ENCODE peak calls at places on chromosomes 2 and 18, in six cellular contexts. I is AG08395, E is uterus, M is heart left ventricle, H is AML-193, K is iPS-NIHi11. Y is an unnamed sample.

GRCh38 chr2:123720760-123721159 is 304.3 kb upstream of the CNTNAP5 start:
- DNase-seq in I (no peak), E (no peak), M (no peak), H (no peak), K (no peak), Y (no peak)

GRCh38 chr18:39238951-39239350 is 1673.4 kb upstream of the CELF4 start:
- DNase-seq in I (no peak), E (no peak), M (no peak), H (no peak), K (no peak), Y (no peak)

GRCh38 chr2:109020217-109020637 is 31.2 kb upstream of the EDAR start:
- DNase-seq in I (peak; percentile 64), E (no peak), M (no peak), H (no peak), K (peak; percentile 24), Y (no peak)

GRCh38 chr2:216546646-216547403 is 48.2 kb downstream of the RPL37A start:
- DNase-seq in I (peak; percentile 85), E (no peak), M (peak; percentile 27), H (no peak), K (no peak), Y (no peak)

GRCh38 chr18:43049021-43049420 is 66.5 kb downstream of the RIT2 start:
- DNase-seq in I (peak; percentile 4), E (no peak), M (no peak), H (no peak), K (no peak), Y (no peak)

GRCh38 chr2:146481629-146482028 is 1363.2 kb upstream of the ACVR2A start:
- DNase-seq in I (peak; percentile 24), E (no peak), M (no peak), H (no peak), K (no peak), Y (no peak)

GRCh38 chr2:76984359-76984758 is 537.8 kb downstream of the LRRTM4 start:
- DNase-seq in I (no peak), E (no peak), M (no peak), H (no peak), K (no peak), Y (no peak)

GRCh38 chr2:178796079-178796677 is 11.0 kb downstream of the TTN start:
- DNase-seq in I (peak; percentile 40), E (no peak), M (no peak), H (peak; percentile 35), K (peak; percentile 24), Y (no peak)

GRCh38 chr18:12033643-12034025 is 52.3 kb downstream of the IMPA2 start:
- DNase-seq in I (no peak), E (no peak), M (no peak), H (no peak), K (no peak), Y (no peak)

GRCh38 chr2:152335851-152336102 is 803 bp downstream of the FMNL2 start:
- DNase-seq in I (no peak), E (peak; percentile 48), M (no peak), H (no peak), K (no peak), Y (no peak)

GRCh38 chr18:29154758-29155725 is 978.1 kb upstream of the CDH2 start:
- DNase-seq in I (peak; percentile 76), E (no peak), M (no peak), H (no peak), K (no peak), Y (no peak)

GRCh38 chr2:213101686-213102460 is 49.5 kb downstream of the IKZF2 start:
- DNase-seq in I (no peak), E (no peak), M (no peak), H (no peak), K (no peak), Y (no peak)

GRCh38 chr2:215277942-215278341 is 33.9 kb upstream of the ATIC start:
- DNase-seq in I (no peak), E (no peak), M (no peak), H (no peak), K (no peak), Y (no peak)

GRCh38 chr2:191053256-191053655 is 39.3 kb upstream of the STAT1 start:
- DNase-seq in I (no peak), E (no peak), M (no peak), H (no peak), K (no peak), Y (no peak)

GRCh38 chr2:230893881-230894781 is 29.4 kb downstream of the ITM2C start:
- DNase-seq in I (no peak), E (peak; percentile 5), M (no peak), H (no peak), K (no peak), Y (no peak)

GRCh38 chr2:10028407-10028987 is 14.9 kb upstream of the KLF11 start:
- DNase-seq in I (no peak), E (no peak), M (no peak), H (no peak), K (no peak), Y (no peak)

GRCh38 chr18:41906528-41907256 is 48.3 kb upstream of the PIK3C3 start:
- DNase-seq in I (peak; percentile 54), E (no peak), M (no peak), H (peak; percentile 28), K (peak; percentile 58), Y (no peak)

GRCh38 chr2:31446848-31447247 is 32.3 kb upstream of the XDH start:
- DNase-seq in I (peak; percentile 89), E (no peak), M (no peak), H (no peak), K (no peak), Y (no peak)

GRCh38 chr2:61887684-61888303 is 662 bp downstream of the CCT4 start:
- DNase-seq in I (peak; percentile 43), E (no peak), M (no peak), H (no peak), K (peak; percentile 19), Y (no peak)

GRCh38 chr18:74268933-74269620 is 22.7 kb downstream of the CYB5A start:
- DNase-seq in I (no peak), E (no peak), M (no peak), H (no peak), K (no peak), Y (peak; percentile 48)

GRCh38 chr2:191853843-191854242 is 7.0 kb upstream of the CAVIN2 start:
- DNase-seq in I (no peak), E (no peak), M (no peak), H (no peak), K (no peak), Y (no peak)

GRCh38 chr2:42722328-42723190 is 41.4 kb downstream of the OXER1 start:
- DNase-seq in I (peak; percentile 81), E (peak; percentile 46), M (peak; percentile 23), H (peak; percentile 79), K (no peak), Y (peak; percentile 33)

GRCh38 chr2:102366406-102367112 is 11.0 kb downstream of the IL18R1 start:
- DNase-seq in I (no peak), E (no peak), M (no peak), H (no peak), K (no peak), Y (no peak)

GRCh38 chr18:42374961-42375360 is 419.9 kb downstream of the PIK3C3 start:
- DNase-seq in I (no peak), E (no peak), M (no peak), H (no peak), K (no peak), Y (no peak)

GRCh38 chr18:45415614-45416013 is 199.7 kb upstream of the SLC14A2 start:
- DNase-seq in I (no peak), E (no peak), M (no peak), H (no peak), K (no peak), Y (no peak)

GRCh38 chr2:113080134-113080533 is 12.4 kb downstream of the IL1F10 start:
- DNase-seq in I (peak; percentile 54), E (no peak), M (no peak), H (peak; percentile 28), K (peak; percentile 71), Y (no peak)

GRCh38 chr2:24489942-24490673 is 946 bp upstream of the NCOA1 start:
- DNase-seq in I (peak; percentile 18), E (no peak), M (no peak), H (no peak), K (peak; percentile 24), Y (no peak)

GRCh38 chr2:28052691-28053090 is 162.2 kb downstream of the BABAM2 start:
- DNase-seq in I (peak; percentile 62), E (no peak), M (no peak), H (no peak), K (no peak), Y (no peak)

GRCh38 chr2:188381614-188382013 is 89.9 kb downstream of the GULP1 start:
- DNase-seq in I (peak; percentile 19), E (no peak), M (no peak), H (no peak), K (no peak), Y (no peak)

GRCh38 chr2:108315408-108316193 is 26.9 kb downstream of the SULT1C2 start:
- DNase-seq in I (no peak), E (no peak), M (no peak), H (no peak), K (no peak), Y (no peak)

GRCh38 chr2:63840081-63840784 is 1.5 kb upstream of the UGP2 start:
- DNase-seq in I (no peak), E (no peak), M (no peak), H (no peak), K (peak; percentile 52), Y (no peak)

GRCh38 chr2:118310016-118310877 is 222.0 kb downstream of the INSIG2 start:
- DNase-seq in I (peak; percentile 54), E (no peak), M (no peak), H (no peak), K (peak; percentile 72), Y (peak; percentile 25)

GRCh38 chr18:62044490-62045000 is 142.3 kb downstream of the PIGN start:
- DNase-seq in I (no peak), E (no peak), M (no peak), H (no peak), K (no peak), Y (no peak)

GRCh38 chr18:53625997-53626599 is 598.4 kb downstream of the MBD2 start:
- DNase-seq in I (no peak), E (no peak), M (no peak), H (no peak), K (no peak), Y (no peak)

GRCh38 chr18:39260565-39260964 is 1695.0 kb upstream of the CELF4 start:
- DNase-seq in I (no peak), E (no peak), M (no peak), H (no peak), K (no peak), Y (no peak)

GRCh38 chr2:27209621-27210401 is 2.0 kb upstream of the ATRAID start:
- DNase-seq in I (no peak), E (no peak), M (no peak), H (no peak), K (no peak), Y (no peak)

GRCh38 chr2:112959109-112959591 is 18.7 kb upstream of the IL36G start:
- DNase-seq in I (no peak), E (no peak), M (no peak), H (no peak), K (peak; percentile 46), Y (no peak)

GRCh38 chr2:45992021-45992745 is 305.0 kb upstream of the EPAS1 start:
- DNase-seq in I (peak; percentile 95), E (no peak), M (no peak), H (no peak), K (no peak), Y (no peak)

GRCh38 chr18:5057348-5058012 is 139.6 kb downstream of the AKAIN1 start:
- DNase-seq in I (peak; percentile 71), E (no peak), M (peak; percentile 38), H (peak; percentile 28), K (peak; percentile 81), Y (peak; percentile 43)

Y was measured in left ventricle myocardium superior.